ENCODE peak calls at places on chromosomes 7 and 10, in four cellular contexts. F is GM12878, U is testis, K is adrenal gland. N is an unnamed sample.

GRCh38 chr7:143518521-143518920 is 40.8 kb downstream of the TAS2R41 start:
- DNase-seq in K (no peak), F (no peak), U (no peak), N (no peak)

GRCh38 chr10:110305767-110306451 is 1.2 kb upstream of the SMNDC1 start:
- DNase-seq in F (peak; percentile 65), K (peak; percentile 81), U (peak; percentile 60), N (peak; percentile 29)

GRCh38 chr10:71241114-71241898 is 28.9 kb downstream of the UNC5B start:
- DNase-seq in U (peak; percentile 64), K (peak; percentile 87), F (no peak), N (peak; percentile 84)

GRCh38 chr7:6385909-6386560 is 61.7 kb downstream of the DAGLB start:
- DNase-seq in K (no peak), U (no peak), F (no peak), N (no peak)

GRCh38 chr10:49119746-49120145 is 4.4 kb upstream of the VSTM4 start:
- DNase-seq in F (no peak), U (no peak), K (no peak), N (no peak)

GRCh38 chr7:1873857-1874521 is 203.9 kb downstream of the ELFN1 start:
- DNase-seq in F (no peak), U (no peak), K (no peak), N (no peak)

GRCh38 chr10:48800283-48800675 is 115.6 kb downstream of the WDFY4 start:
- DNase-seq in U (no peak), K (no peak), F (peak; percentile 34), N (no peak)

GRCh38 chr10:111967547-111967946 is 216.0 kb downstream of the GPAM start:
- DNase-seq in F (no peak), K (no peak), U (no peak), N (no peak)

GRCh38 chr7:41134242-41134872 is 568.5 kb downstream of the INHBA start:
- DNase-seq in U (no peak), F (peak; percentile 64), K (no peak), N (no peak)

GRCh38 chr7:13742126-13742525 is 247.3 kb downstream of the ETV1 start:
- DNase-seq in K (no peak), F (no peak), U (no peak), N (no peak)

GRCh38 chr7:13749026-13749425 is 240.4 kb downstream of the ETV1 start:
- DNase-seq in F (no peak), K (no peak), U (no peak), N (no peak)

GRCh38 chr7:13742719-13743640 is 246.5 kb downstream of the ETV1 start:
- DNase-seq in U (peak; percentile 65), K (peak; percentile 70), F (no peak), N (no peak)

GRCh38 chr7:13749666-13750065 is 239.8 kb downstream of the ETV1 start:
- DNase-seq in F (no peak), U (no peak), K (no peak), N (no peak)

GRCh38 chr7:13745530-13745929 is 243.9 kb downstream of the ETV1 start:
- DNase-seq in U (no peak), K (no peak), F (no peak), N (no peak)
- H3K4me1 ChIP-seq in U (no peaks in the 10 kb centered on the region), K (no peaks in the 10 kb centered on the region), F (no peaks in the 10 kb centered on the region), N (no peaks in the 10 kb centered on the region)

GRCh38 chr7:129043012-129043411 is 11.9 kb downstream of the TNPO3 start:
- DNase-seq in F (no peak), K (no peak), U (no peak), N (no peak)

GRCh38 chr7:129041929-129042200 is 13.0 kb downstream of the TNPO3 start:
- DNase-seq in F (no peak), U (no peak), K (no peak), N (no peak)

GRCh38 chr7:129037585-129037984 is 17.3 kb downstream of the TNPO3 start:
- DNase-seq in K (no peak), U (no peak), F (no peak), N (no peak)

GRCh38 chr7:129041142-129041928 is 13.6 kb downstream of the TNPO3 start:
- DNase-seq in U (no peak), K (no peak), F (no peak), N (no peak)
- H3K27ac ChIP-seq in U (no peak overlapping the region), K (no peak overlapping the region), F (peak overlapping the region; percentile 10), N (no peak overlapping the region)

GRCh38 chr7:100589341-100589935 is 3.3 kb downstream of the FBXO24 start:
- DNase-seq in K (no peak), F (no peak), U (no peak), N (peak; percentile 59)
- H3K4me3 ChIP-seq in K (no peak overlapping the region), F (no peak overlapping the region), U (no peak overlapping the region), N (no peak overlapping the region)

DNA sequence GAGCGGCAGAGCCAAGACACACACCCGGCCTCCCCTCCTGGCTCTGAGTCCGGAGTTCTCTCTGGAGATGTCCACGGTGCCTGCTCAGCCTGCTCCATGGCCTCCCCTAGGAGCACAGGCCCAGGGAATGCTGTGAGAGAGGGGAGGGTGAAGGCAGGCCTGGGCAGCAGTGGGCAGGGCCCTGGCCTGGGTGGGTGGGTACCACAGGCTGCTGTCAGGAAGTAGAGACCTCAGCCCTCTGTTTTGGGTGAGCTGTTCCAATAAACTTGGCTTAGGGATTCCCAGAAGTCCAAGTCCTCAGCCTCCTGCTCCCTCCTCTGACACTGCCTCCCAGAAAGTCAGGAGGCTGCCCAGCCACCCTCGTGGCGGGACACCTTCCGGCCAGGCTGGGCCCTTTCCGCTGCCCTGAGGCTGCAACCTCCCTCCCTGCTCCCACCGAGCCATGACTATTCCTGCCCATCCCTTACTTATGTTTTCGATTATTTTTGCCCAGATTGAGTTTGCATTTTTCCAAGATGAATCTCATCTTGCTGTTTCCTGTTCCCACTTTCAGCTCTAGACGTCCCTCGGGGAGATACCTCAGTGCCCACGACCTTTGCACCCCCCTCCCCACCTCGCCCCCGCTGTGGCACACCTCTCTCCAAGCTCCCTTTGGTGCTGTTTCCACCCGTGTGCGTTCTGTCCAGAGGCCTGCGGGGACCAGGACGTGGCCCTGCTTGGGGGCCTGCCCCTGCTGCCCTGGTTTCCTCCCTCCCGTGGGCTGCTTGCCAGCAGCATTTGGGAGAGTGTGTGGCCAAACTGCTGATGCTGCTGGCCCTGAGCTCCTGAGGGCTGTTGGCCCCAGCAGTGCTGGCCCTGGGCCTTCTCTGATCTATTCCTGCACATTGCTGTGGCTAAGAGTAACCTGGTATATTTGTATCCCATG is 5.8 kb upstream of the POLM start:
- DNase-seq in K (no peak), F (no peak), U (peak; percentile 63), N (peak; percentile 95)
- H3K4me1 ChIP-seq in K (peaks cover 3% of the 10 kb centered on the region), F (no peaks in the 10 kb centered on the region), U (peaks cover 23% of the 10 kb centered on the region), N (no peaks in the 10 kb centered on the region)

DNA sequence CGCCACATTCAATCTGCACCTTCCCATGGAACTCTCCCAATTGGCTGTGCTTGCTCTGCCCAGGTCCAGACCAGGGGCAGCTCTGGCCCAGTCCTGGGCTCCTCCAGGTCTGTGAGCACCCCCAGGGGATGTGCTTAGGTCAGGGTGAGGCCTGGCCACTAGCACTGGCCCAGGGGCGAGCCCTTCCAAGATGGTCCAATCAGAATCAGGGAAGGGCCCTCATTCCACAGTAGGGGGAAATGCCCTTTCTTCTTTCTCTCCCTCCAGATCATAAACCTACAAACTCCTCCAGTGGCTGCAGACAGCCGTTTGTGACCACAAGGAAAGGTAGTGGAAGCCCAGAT is 157.0 kb downstream of the PRKAG2 start:
- DNase-seq in K (no peak), U (no peak), F (no peak), N (no peak)
- H3K27ac ChIP-seq in K (no peak overlapping the region), U (peak overlapping the region; percentile 36), F (no peak overlapping the region), N (peak overlapping the region; percentile 54)

GRCh38 chr7:151408498-151408838 is 1.4 kb downstream of the WDR86 start:
- DNase-seq in F (no peak), U (no peak), K (no peak), N (no peak)

GRCh38 chr7:151410405-151411390 is 860 bp upstream of the WDR86 start:
- DNase-seq in F (no peak), K (no peak), U (peak; percentile 58), N (peak; percentile 62)

GRCh38 chr7:151408839-151409554 is 841 bp downstream of the WDR86 start:
- DNase-seq in F (peak; percentile 23), U (no peak), K (no peak), N (peak; percentile 39)

GRCh38 chr7:151411551-151411950 is 1.7 kb upstream of the WDR86 start:
- DNase-seq in F (no peak), K (no peak), U (no peak), N (no peak)

GRCh38 chr7:151409555-151410404 is at the start of gene WDR86:
- DNase-seq in K (no peak), F (no peak), U (no peak), N (no peak)
- H3K4me3 ChIP-seq in K (no peak within 1 kb of the TSS), F (no peak within 1 kb of the TSS), U (peak within 1 kb of the TSS; percentile 65), N (peak within 1 kb of the TSS; percentile 53)

GRCh38 chr7:30164567-30164966 is 29.8 kb downstream of the MTURN start:
- DNase-seq in K (no peak), U (no peak), F (no peak), N (no peak)
- H3K4me1 ChIP-seq in K (peaks cover 22% of the 10 kb centered on the region), U (peaks cover 3% of the 10 kb centered on the region), F (peaks cover 27% of the 10 kb centered on the region), N (peaks cover 2% of the 10 kb centered on the region)

GRCh38 chr7:8481096-8481495 is 47.7 kb downstream of the NXPH1 start:
- DNase-seq in U (no peak), F (no peak), K (no peak), N (no peak)

GRCh38 chr7:8481752-8482446 is 48.5 kb downstream of the NXPH1 start:
- DNase-seq in K (peak; percentile 60), U (peak; percentile 14), F (no peak), N (peak; percentile 12)

GRCh38 chr7:8480466-8480865 is 47.1 kb downstream of the NXPH1 start:
- DNase-seq in F (no peak), U (no peak), K (no peak), N (no peak)
- H3K27ac ChIP-seq in F (no peak overlapping the region), U (no peak overlapping the region), K (no peak overlapping the region), N (no peak overlapping the region)

GRCh38 chr7:54541941-54542618 is at the start of gene VSTM2A:
- DNase-seq in K (peak; percentile 70), U (peak; percentile 40), F (no peak), N (no peak)
- H3K4me3 ChIP-seq in K (no peak within 1 kb of the TSS), U (peak within 1 kb of the TSS; percentile 34), F (no peak within 1 kb of the TSS), N (peak within 1 kb of the TSS; percentile 31)

GRCh38 chr10:28666751-28667467 is 10.4 kb upstream of the BAMBI start:
- DNase-seq in U (no peak), F (no peak), K (no peak), N (no peak)
- H3K4me1 ChIP-seq in U (peaks cover 9% of the 10 kb centered on the region), F (no peaks in the 10 kb centered on the region), K (peaks cover 6% of the 10 kb centered on the region), N (no peaks in the 10 kb centered on the region)

N was measured in right cardiac atrium.